ENCODE peak calls at places on chromosomes 6 and 20, in seven cellular contexts. O is fibroblast of pulmonary artery; K is PC-3; W is NCI-H524 treated with DMSO at 0.1 percent for 48 hours; J is tibial artery; I is NCI-H1436; T is CD4-positive, alpha-beta T cell. H is an unnamed sample.

GRCh38 chr6:56595490-56596122 is 47.1 kb downstream of the DST start:
- DNase-seq in K (peak), I (peak), J (no peak), W (no peak), T (no peak), O (peak), H (no peak)

GRCh38 chr6:47097092-47097945 is 55.2 kb upstream of the ADGRF1 start:
- DNase-seq in O (peak), K (peak), T (no peak), I (peak), W (peak), J (no peak), H (peak)

GRCh38 chr6:346389-347030 is 45.0 kb upstream of the IRF4 start:
- DNase-seq in K (peak), W (no peak), I (no peak), O (peak), J (no peak), T (no peak), H (no peak)

GRCh38 chr6:44925100-44925739 is 402.9 kb upstream of the RUNX2 start:
- DNase-seq in T (no peak), W (no peak), I (peak), O (peak), K (no peak), J (no peak), H (no peak)

GRCh38 chr6:150025201-150025917 is at the start of gene RAET1L:
- DNase-seq in W (no peak), T (no peak), O (peak), I (no peak), K (peak), J (no peak), H (no peak)

GRCh38 chr20:23331951-23332350 is 18.6 kb upstream of the NXT1 start:
- DNase-seq in T (no peak), J (no peak), I (no peak), W (no peak), O (peak), K (peak), H (no peak)

GRCh38 chr20:2626853-2627541 is 25.4 kb upstream of the NOP56 start:
- DNase-seq in T (no peak), I (no peak), K (peak), O (peak), W (no peak), J (no peak), H (no peak)

GRCh38 chr6:89508755-89509563 is 76.0 kb downstream of the ANKRD6 start:
- DNase-seq in J (no peak), O (peak), T (no peak), W (no peak), I (no peak), K (peak), H (no peak)

GRCh38 chr6:127267742-127268588 is 1.3 kb downstream of the RNF146 start:
- DNase-seq in I (no peak), J (no peak), T (no peak), K (peak), W (no peak), O (peak), H (no peak)

GRCh38 chr20:3105256-3106137 is 21.0 kb upstream of the AVP start:
- DNase-seq in W (no peak), T (no peak), J (no peak), I (no peak), O (no peak), K (no peak), H (no peak)

GRCh38 chr6:165626711-165627110 is 36.3 kb downstream of the PDE10A start:
- DNase-seq in W (no peak), T (no peak), J (no peak), O (no peak), I (no peak), K (no peak), H (no peak)